ENCODE peak calls at places on chromosomes 4 and X, in six cellular contexts. R, P, X, E, T and Y are unnamed samples.
A peak's percentile ranks its signal among the peaks of the same experiment; 100 is the strongest.

GRCh38 chrX:70449457-70449966 is 4.9 kb downstream of the DLG3 start:
- DNase-seq in R (no peak), P (no peak), X (no peak), E (no peak), T (no peak), Y (no peak)

GRCh38 chrX:103919336-103919682 is 43.1 kb upstream of the TMSB15B start:
- DNase-seq in R (peak; percentile 20), P (no peak), X (peak; percentile 49), E (no peak), T (peak; percentile 5), Y (peak; percentile 14)

GRCh38 chr4:8818063-8818881 is 53.4 kb downstream of the HMX1 start:
- DNase-seq in R (no peak), P (no peak), X (no peak), E (no peak), T (no peak), Y (no peak)

GRCh38 chr4:186622788-186623464 is 67.6 kb upstream of the MTNR1A start:
- DNase-seq in R (peak; percentile 14), P (no peak), X (peak; percentile 78), E (peak; percentile 41), T (peak; percentile 30), Y (peak; percentile 55)

GRCh38 chrX:71910526-71911022 is at the start of gene NHSL2:
- DNase-seq in R (no peak), P (peak; percentile 34), X (peak; percentile 26), E (no peak), T (no peak), Y (no peak)

GRCh38 chr4:72525938-72526337 is 43.1 kb downstream of the ADAMTS3 start:
- DNase-seq in R (peak; percentile 6), P (peak; percentile 66), X (peak; percentile 73), E (peak; percentile 8), T (no peak), Y (peak; percentile 39)

GRCh38 chr4:41991916-41992767 is 1.8 kb downstream of the SLC30A9 start:
- DNase-seq in R (no peak), P (no peak), X (peak; percentile 37), E (no peak), T (peak; percentile 66), Y (peak; percentile 65)

GRCh38 chr4:123386608-123387007 is 10.0 kb upstream of the SPRY1 start:
- DNase-seq in R (peak; percentile 73), P (no peak), X (no peak), E (no peak), T (no peak), Y (peak; percentile 60)

GRCh38 chr4:52036875-52037274 is 1.2 kb downstream of the SGCB start:
- DNase-seq in R (no peak), P (no peak), X (peak; percentile 41), E (no peak), T (no peak), Y (no peak)

GRCh38 chrX:12309040-12309732 is 170.9 kb downstream of the FRMPD4 start:
- DNase-seq in R (no peak), P (no peak), X (no peak), E (no peak), T (no peak), Y (no peak)

GRCh38 chr4:76748649-76749048 is 149.3 kb downstream of the SOWAHB start:
- DNase-seq in R (peak; percentile 69), P (no peak), X (peak; percentile 59), E (no peak), T (no peak), Y (no peak)

GRCh38 chr4:113641025-113641431 is 120.5 kb downstream of the CAMK2D start:
- DNase-seq in R (no peak), P (no peak), X (no peak), E (no peak), T (no peak), Y (no peak)

GRCh38 chr4:53147711-53148110 is 218.2 kb downstream of the SCFD2 start:
- DNase-seq in R (peak; percentile 6), P (no peak), X (no peak), E (no peak), T (no peak), Y (peak; percentile 72)

GRCh38 chr4:18937746-18938145 is 916.2 kb upstream of the LCORL start:
- DNase-seq in R (no peak), P (no peak), X (no peak), E (no peak), T (no peak), Y (peak; percentile 56)

GRCh38 chrX:18422325-18422724 is 3.1 kb upstream of the CDKL5 start:
- DNase-seq in R (peak; percentile 36), P (no peak), X (peak; percentile 88), E (peak; percentile 61), T (no peak), Y (peak; percentile 65)

GRCh38 chr4:109870061-109870460 is 22.2 kb downstream of the LRIT3 start:
- DNase-seq in R (peak; percentile 60), P (no peak), X (no peak), E (no peak), T (no peak), Y (no peak)

GRCh38 chrX:110734894-110735541 is 60.6 kb downstream of the CHRDL1 start:
- DNase-seq in R (peak; percentile 0), P (no peak), X (peak; percentile 91), E (peak; percentile 13), T (peak; percentile 27), Y (peak; percentile 51)

GRCh38 chr4:2116687-2117400 is 57.7 kb downstream of the NAT8L start:
- DNase-seq in R (no peak), P (no peak), X (peak; percentile 31), E (no peak), T (no peak), Y (no peak)

GRCh38 chr4:166594326-166594946 is 639.9 kb downstream of the SPOCK3 start:
- DNase-seq in R (peak; percentile 81), P (no peak), X (peak; percentile 41), E (peak; percentile 65), T (peak; percentile 62), Y (peak; percentile 10)

GRCh38 chr4:189299706-189300105 is 641.0 kb upstream of the FRG1 start:
- DNase-seq in R (no peak), P (no peak), X (no peak), E (no peak), T (no peak), Y (peak; percentile 8)

GRCh38 chrX:73561791-73562190 is 1.2 kb upstream of the CHIC1 start:
- DNase-seq in R (no peak), P (no peak), X (peak; percentile 6), E (no peak), T (no peak), Y (peak; percentile 21)

GRCh38 chr4:128322986-128323385 is 35.4 kb upstream of the PGRMC2 start:
- DNase-seq in R (no peak), P (no peak), X (peak; percentile 57), E (no peak), T (peak; percentile 49), Y (peak; percentile 59)

GRCh38 chrX:102697506-102697905 is 14.7 kb upstream of the GPRASP2 start:
- DNase-seq in R (peak; percentile 4), P (no peak), X (peak; percentile 60), E (no peak), T (no peak), Y (peak; percentile 33)

GRCh38 chr4:75071241-75071778 is 138.4 kb downstream of the PARM1 start:
- DNase-seq in R (no peak), P (no peak), X (no peak), E (no peak), T (no peak), Y (no peak)

GRCh38 chrX:115036029-115036428 is 18.6 kb upstream of the IL13RA2 start:
- DNase-seq in R (no peak), P (no peak), X (no peak), E (no peak), T (no peak), Y (no peak)

GRCh38 chr4:10599574-10599973 is 85.0 kb downstream of the CLNK start:
- DNase-seq in R (no peak), P (no peak), X (no peak), E (no peak), T (no peak), Y (no peak)